ENCODE peak calls at places on chromosomes 1 and 21, in four cellular contexts. H is RWPE1, S is BE2C, U is fibroblast of lung. I is an unnamed sample.

GRCh38 chr1:94329986-94330385 is 88.2 kb upstream of the ABCD3 start:
- DNase-seq in H (no peak), S (no peak), U (peak), I (no peak)

GRCh38 chr1:66728021-66728420 is 24.2 kb upstream of the DYNLT5 start:
- DNase-seq in H (no peak), S (no peak), U (peak), I (no peak)

GRCh38 chr1:52386458-52386857 is 17.8 kb downstream of the ORC1 start:
- DNase-seq in H (no peak), S (no peak), U (no peak), I (no peak)

GRCh38 chr1:235940282-235940681 is 73.6 kb upstream of the LYST start:
- DNase-seq in H (no peak), S (no peak), U (no peak), I (no peak)

GRCh38 chr21:46613391-46613790 is 8.5 kb upstream of the S100B start:
- DNase-seq in H (no peak), S (no peak), U (no peak), I (no peak)

GRCh38 chr1:100988121-100988520 is 37.5 kb downstream of the DPH5 start:
- DNase-seq in H (no peak), S (no peak), U (no peak), I (no peak)

GRCh38 chr1:22702671-22703070 is 8.0 kb upstream of the EPHB2 start:
- DNase-seq in H (no peak), S (no peak), U (no peak), I (no peak)

GRCh38 chr1:174568551-174568950 is 120.8 kb downstream of the GPR52 start:
- DNase-seq in H (no peak), S (no peak), U (no peak), I (no peak)

GRCh38 chr1:91633438-91633837 is 132.8 kb downstream of the CDC7 start:
- DNase-seq in H (no peak), S (no peak), U (no peak), I (no peak)

GRCh38 chr1:115656461-115657077 is 14.8 kb downstream of the VANGL1 start:
- DNase-seq in H (no peak), S (no peak), U (no peak), I (no peak)

GRCh38 chr21:41678016-41678935 is 88.6 kb downstream of the RIPK4 start:
- DNase-seq in H (peak), S (no peak), U (peak), I (no peak)

GRCh38 chr1:27007909-27008582 is 4.6 kb downstream of the TENT5B start:
- DNase-seq in H (no peak), S (no peak), U (no peak), I (no peak)

GRCh38 chr21:33229099-33229775 is 501 bp upstream of the IFNAR2 start:
- DNase-seq in H (no peak), S (no peak), U (no peak), I (no peak)

GRCh38 chr21:34984356-34984755 is 64.7 kb downstream of the RUNX1 start:
- DNase-seq in H (no peak), S (no peak), U (no peak), I (no peak)

GRCh38 chr1:95127380-95127779 is 10.2 kb downstream of the TLCD4 start:
- DNase-seq in H (no peak), S (no peak), U (no peak), I (no peak)

GRCh38 chr1:227775841-227776240 is 39.6 kb upstream of the PRSS38 start:
- DNase-seq in H (no peak), S (no peak), U (peak), I (no peak)

GRCh38 chr21:34639882-34640788 is 25.2 kb upstream of the RCAN1 start:
- DNase-seq in H (no peak), S (no peak), U (no peak), I (no peak)

GRCh38 chr1:110687244-110687643 is 12.5 kb upstream of the KCNA3 start:
- DNase-seq in H (no peak), S (no peak), U (peak), I (no peak)

GRCh38 chr1:110682898-110683297 is 8.2 kb upstream of the KCNA3 start:
- DNase-seq in H (no peak), S (no peak), U (no peak), I (no peak)

GRCh38 chr1:110684476-110684875 is 9.7 kb upstream of the KCNA3 start:
- DNase-seq in H (no peak), S (no peak), U (no peak), I (no peak)

GRCh38 chr1:110689868-110690267 is 15.1 kb upstream of the KCNA3 start:
- DNase-seq in H (no peak), S (no peak), U (no peak), I (no peak)

DNA sequence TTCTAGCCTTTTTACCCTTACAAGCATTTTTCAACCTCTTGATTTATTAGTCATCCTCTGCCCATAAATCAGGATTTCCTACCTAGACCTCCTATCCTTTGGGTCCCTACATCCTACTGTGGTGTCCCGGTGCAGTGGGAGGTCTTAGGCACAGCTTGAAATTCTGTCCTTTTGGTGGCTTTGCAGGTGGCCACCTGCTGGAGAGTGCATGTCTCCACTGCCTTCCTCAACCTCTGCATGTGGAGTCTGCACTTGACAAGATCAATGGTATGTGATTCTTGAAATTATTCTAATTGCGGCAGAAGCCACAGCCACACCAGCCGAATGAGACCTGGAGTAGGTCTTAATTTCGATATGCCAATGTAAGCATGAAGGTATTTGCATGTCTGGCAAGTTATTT is 11.4 kb upstream of the KCNA3 start:
- DNase-seq in H (no peak), S (no peak), U (no peak), I (no peak)
- TF ChIP-seq CTCF in H (no peak), S (no peak), U (no peak), I (no peak)

DNA sequence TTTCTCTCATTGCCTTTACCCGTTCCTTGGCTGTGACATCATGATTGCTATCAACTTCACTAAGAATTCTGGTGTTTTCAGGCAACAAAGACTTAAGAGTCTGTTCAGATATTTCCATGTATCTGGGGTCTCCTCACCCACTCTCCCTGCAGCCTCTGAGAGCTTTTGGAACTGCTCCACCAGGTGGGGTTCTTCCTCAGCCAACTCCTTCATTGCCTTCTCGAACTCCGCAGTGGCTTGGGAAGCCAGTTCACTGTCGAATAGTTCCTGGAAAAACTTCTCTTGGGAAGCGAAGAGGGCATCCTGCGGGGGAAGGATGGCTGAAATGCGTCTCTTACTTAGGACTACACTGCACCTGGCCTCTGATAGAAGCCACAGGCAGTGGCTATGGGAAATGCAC is 2.1 kb downstream of the PEX19 start:
- DNase-seq in H (no peak), S (no peak), U (no peak), I (no peak)
- TF ChIP-seq CTCF in H (no peak), S (peak), U (no peak), I (no peak)

GRCh38 chr1:222814536-222815366 is at the start of gene DISP1:
- DNase-seq in H (peak), S (peak), U (peak), I (peak)

GRCh38 chr1:222817529-222817928 is 2.7 kb downstream of the DISP1 start:
- DNase-seq in H (peak), S (no peak), U (peak), I (peak)

GRCh38 chr1:222815367-222815765 is 527 bp downstream of the DISP1 start:
- DNase-seq in H (peak), S (peak), U (peak), I (peak)

GRCh38 chr1:222811671-222812070 is 3.2 kb upstream of the DISP1 start:
- DNase-seq in H (no peak), S (no peak), U (no peak), I (no peak)

DNA sequence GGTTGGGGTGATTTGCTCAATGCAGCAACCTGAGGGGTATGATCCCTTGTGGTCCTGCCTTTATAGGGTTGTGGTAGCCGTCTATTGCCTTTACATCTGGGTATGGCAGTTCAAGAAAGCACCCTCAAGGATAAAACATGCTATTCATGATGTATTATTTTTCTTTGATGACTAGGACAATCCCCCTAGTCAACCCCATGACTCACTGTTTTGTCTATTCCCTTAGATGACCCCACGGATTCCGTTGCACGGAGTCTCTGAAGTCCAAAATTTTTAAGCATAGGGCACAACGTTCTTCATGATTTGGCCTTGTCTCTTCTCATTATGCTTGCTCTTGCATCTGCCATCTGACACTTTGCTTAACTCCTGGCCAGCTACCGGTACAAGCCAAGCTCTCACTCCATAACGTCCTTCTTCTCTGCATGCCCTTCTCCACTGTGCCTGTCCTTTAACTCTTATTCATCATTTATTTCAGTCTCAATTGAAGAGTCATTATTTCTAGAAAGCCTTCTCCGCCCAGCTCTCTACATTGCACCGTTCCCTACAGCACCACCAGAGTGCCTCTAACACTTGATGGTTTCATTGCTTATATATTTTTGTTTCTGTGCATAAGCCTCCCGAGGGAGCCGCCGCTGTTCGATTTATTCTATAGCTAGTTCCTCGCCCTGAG is 838 bp upstream of the DISP1 start:
- DNase-seq in H (no peak), S (no peak), U (peak), I (no peak)
- TF ChIP-seq CTCF in H (no peak), S (no peak), U (peak), I (no peak)

GRCh38 chr1:201025571-201026002 is 2.1 kb upstream of the KIF21B start:
- DNase-seq in H (no peak), S (no peak), U (peak), I (peak)
- TF ChIP-seq CTCF in H (no peak), S (peak), U (peak), I (no peak)

GRCh38 chr1:106880226-106880625 is 176.2 kb upstream of the PRMT6 start:
- DNase-seq in H (no peak), S (no peak), U (no peak), I (no peak)
- TF ChIP-seq CTCF in H (no peak), S (no peak), U (no peak), I (no peak)

GRCh38 chr1:14365226-14365994 is 233.1 kb upstream of the KAZN start:
- DNase-seq in H (no peak), S (no peak), U (no peak), I (no peak)

GRCh38 chr1:14369526-14370213 is 228.8 kb upstream of the KAZN start:
- DNase-seq in H (no peak), S (no peak), U (peak), I (no peak)

GRCh38 chr1:14363707-14364413 is 234.6 kb upstream of the KAZN start:
- DNase-seq in H (no peak), S (no peak), U (no peak), I (no peak)

GRCh38 chr1:14367444-14367843 is 231.0 kb upstream of the KAZN start:
- DNase-seq in H (no peak), S (no peak), U (no peak), I (no peak)

GRCh38 chr1:14366361-14367018 is 232.0 kb upstream of the KAZN start:
- DNase-seq in H (no peak), S (no peak), U (peak), I (no peak)
- TF ChIP-seq CTCF in H (no peak), S (no peak), U (peak), I (no peak)

GRCh38 chr1:158329807-158330206 is 1.5 kb downstream of the CD1B start:
- DNase-seq in H (no peak), S (no peak), U (no peak), I (no peak)
- TF ChIP-seq CTCF in H (no peak), S (no peak), U (no peak), I (no peak)

GRCh38 chr21:31559368-31560119 is 99.9 kb upstream of the SOD1 start:
- DNase-seq in H (peak), S (peak), U (peak), I (peak)
- TF ChIP-seq CTCF in H (no peak), S (no peak), U (no peak), I (no peak)